ENCODE peak calls at places on chromosomes 2 and 18, in ten cellular contexts. U, J, Z, V, X, Y, A, Q, R and L are unnamed samples.

GRCh38 chr2:2189112-2189398 is 142.0 kb downstream of the MYT1L start:
- DNase-seq in U (no peak), J (no peak), Z (no peak), V (no peak), X (no peak), Y (no peak), A (no peak), Q (no peak), R (no peak), L (no peak)

GRCh38 chr2:219176818-219177593 is at the start of gene CNPPD1:
- DNase-seq in U (peak), J (peak), Z (peak), V (peak), X (peak), Y (peak), A (peak), Q (peak), R (peak), L (peak)

GRCh38 chr18:28690100-28690499 is 513.2 kb upstream of the CDH2 start:
- DNase-seq in U (no peak), J (no peak), Z (no peak), V (no peak), X (no peak), Y (no peak), A (no peak), Q (no peak), R (no peak), L (no peak)

GRCh38 chr2:151042938-151043337 is 218.7 kb downstream of the RBM43 start:
- DNase-seq in U (no peak), J (no peak), Z (no peak), V (no peak), X (no peak), Y (no peak), A (no peak), Q (no peak), R (no peak), L (no peak)

GRCh38 chr2:149487189-149487588 is 100.4 kb downstream of the MMADHC start:
- DNase-seq in U (no peak), J (no peak), Z (no peak), V (no peak), X (no peak), Y (no peak), A (no peak), Q (no peak), R (no peak), L (no peak)

GRCh38 chr2:30721668-30722647 is 85.3 kb downstream of the CAPN13 start:
- DNase-seq in U (peak), J (no peak), Z (peak), V (no peak), X (no peak), Y (no peak), A (no peak), Q (no peak), R (no peak), L (no peak)

GRCh38 chr2:16126141-16126968 is 186.0 kb downstream of the MYCN start:
- DNase-seq in U (peak), J (no peak), Z (no peak), V (no peak), X (no peak), Y (no peak), A (peak), Q (no peak), R (no peak), L (no peak)

GRCh38 chr2:19744456-19744855 is 157.3 kb downstream of the TTC32 start:
- DNase-seq in U (no peak), J (no peak), Z (no peak), V (no peak), X (no peak), Y (no peak), A (no peak), Q (no peak), R (no peak), L (no peak)

GRCh38 chr2:230008708-230009066 is 60.0 kb downstream of the SLC16A14 start:
- DNase-seq in U (no peak), J (no peak), Z (no peak), V (no peak), X (peak), Y (no peak), A (no peak), Q (no peak), R (no peak), L (no peak)

GRCh38 chr18:76131738-76132137 is 363.3 kb downstream of the ZNF516 start:
- DNase-seq in U (no peak), J (no peak), Z (no peak), V (no peak), X (no peak), Y (no peak), A (no peak), Q (no peak), R (no peak), L (no peak)

DNA sequence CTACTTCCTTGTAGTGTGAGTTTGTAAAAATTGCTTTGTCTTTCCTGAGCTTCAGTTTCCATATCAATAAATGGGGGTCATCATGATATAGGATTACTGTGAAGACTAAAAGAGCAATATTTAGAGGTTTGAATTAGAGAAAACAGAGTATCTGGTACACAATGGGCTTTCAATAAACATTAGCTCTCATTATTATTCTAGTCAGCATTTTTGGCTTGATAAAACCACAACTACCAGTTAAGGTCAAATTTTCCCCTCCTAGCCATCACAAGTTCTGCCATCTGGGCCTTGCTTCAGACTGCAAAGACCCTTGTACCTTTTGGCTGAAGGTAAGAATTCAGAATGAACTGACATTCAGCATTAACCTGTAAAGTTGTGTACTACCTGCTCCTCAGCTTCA is 52.5 kb upstream of the FRZB start:
- DNase-seq in U (no peak), J (no peak), Z (no peak), V (no peak), X (no peak), Y (no peak), A (no peak), Q (no peak), R (no peak), L (no peak)
- TF ChIP-seq CTCF in U (no peak), J (no peak), Z (no peak), V (no peak), X (no peak), Y (no peak), A (no peak), Q (no peak), R (no peak), L (no peak)

DNA sequence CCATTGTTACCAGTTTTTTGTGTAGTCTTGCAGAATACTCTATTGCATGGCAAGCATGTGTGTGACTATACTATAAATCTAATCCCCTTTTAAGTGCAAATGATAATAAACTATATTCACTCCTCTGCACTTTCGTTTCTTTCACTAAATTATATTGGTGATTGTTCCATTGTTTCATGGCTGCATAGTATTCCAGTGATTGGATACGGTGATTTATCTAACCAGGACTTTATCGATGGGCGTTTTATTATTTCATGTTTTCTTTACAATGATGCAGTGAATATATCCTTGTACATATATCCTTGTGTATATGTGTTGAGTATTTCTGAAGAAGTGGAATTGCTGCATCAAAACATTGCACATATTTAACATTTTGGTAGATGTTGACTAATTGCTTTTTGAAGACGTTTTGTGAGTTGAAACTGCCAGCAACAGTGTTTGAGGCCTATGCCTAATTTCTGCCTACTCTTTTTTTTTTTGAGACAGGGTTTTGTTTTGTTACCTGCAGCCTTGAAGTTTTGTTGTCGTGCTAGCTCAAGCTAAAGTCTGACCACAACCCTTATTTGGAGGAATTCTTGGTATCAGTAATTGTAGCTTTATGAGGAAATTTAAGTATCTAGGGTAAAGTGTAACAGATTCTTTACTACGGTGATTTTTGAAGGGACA is 2.7 kb downstream of the MIB1 start:
- DNase-seq in U (no peak), J (no peak), Z (no peak), V (no peak), X (no peak), Y (no peak), A (no peak), Q (no peak), R (no peak), L (no peak)
- H3K4me3 ChIP-seq in U (no peak), J (peak), Z (no peak), V (no peak), X (no peak), Y (peak), A (no peak), Q (peak), R (peak), L (no peak)

DNA sequence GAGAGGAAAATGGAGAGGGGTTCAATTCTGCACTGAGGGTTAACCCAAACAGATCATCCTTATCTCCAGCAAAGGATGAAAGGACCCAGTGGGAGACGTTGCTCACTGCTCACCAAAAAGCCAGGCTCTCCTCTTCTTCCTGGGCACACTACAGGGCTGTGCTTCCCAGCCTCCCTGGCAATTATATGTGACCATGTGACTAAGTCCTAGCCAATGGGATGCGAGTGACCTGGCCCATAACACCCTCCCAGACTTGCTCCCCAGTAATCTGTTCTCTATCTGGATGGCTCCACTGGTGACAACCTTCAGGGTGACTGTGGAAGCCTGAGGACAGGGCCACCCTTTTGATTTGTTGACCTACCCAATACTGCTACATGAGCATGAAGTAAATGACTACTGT is 10.9 kb upstream of the PRKCE start:
- DNase-seq in U (no peak), J (no peak), Z (no peak), V (no peak), X (no peak), Y (no peak), A (no peak), Q (no peak), R (no peak), L (no peak)
- TF ChIP-seq CTCF in U (no peak), J (no peak), Z (no peak), V (no peak), X (no peak), Y (no peak), A (no peak), Q (no peak), R (no peak), L (no peak)

GRCh38 chr2:222288590-222289279 is 10.1 kb downstream of the PAX3 start:
- DNase-seq in U (no peak), J (no peak), Z (no peak), V (no peak), X (no peak), Y (no peak), A (no peak), Q (no peak), R (no peak), L (no peak)
- H3K4me3 ChIP-seq in U (no peak), J (no peak), Z (no peak), V (no peak), X (no peak), Y (no peak), A (no peak), Q (no peak), R (no peak), L (no peak)

GRCh38 chr2:177484396-177484795 is 91.8 kb downstream of the AGPS start:
- DNase-seq in U (no peak), J (no peak), Z (no peak), V (no peak), X (no peak), Y (no peak), A (no peak), Q (no peak), R (no peak), L (no peak)

DNA sequence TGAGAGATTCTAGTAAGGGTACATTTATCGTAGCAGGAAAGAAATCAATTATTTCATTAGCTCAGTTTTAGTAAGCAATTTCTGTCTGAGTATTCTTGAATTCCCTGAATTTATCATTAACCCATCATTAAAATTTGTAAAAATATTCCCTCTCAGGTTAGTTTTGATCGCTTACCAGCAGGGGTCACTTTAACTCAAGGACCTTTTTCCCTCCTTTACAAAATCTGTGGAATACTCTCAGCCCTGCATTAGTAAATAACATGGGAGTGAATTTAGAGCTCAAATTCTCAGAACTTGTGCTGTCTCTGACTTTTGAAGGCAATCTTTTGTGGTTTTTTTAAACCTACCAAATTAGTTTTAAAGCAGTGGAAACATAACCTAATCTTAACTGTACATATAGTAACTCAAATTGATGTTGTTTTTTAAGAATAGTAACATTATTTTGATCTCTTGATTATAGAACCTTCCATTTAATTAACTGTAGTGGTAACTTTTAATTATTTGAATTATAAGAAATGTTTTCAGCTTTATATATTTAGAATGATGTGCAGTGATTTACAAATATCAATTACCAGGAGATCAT is 97.2 kb downstream of the AGPS start:
- DNase-seq in U (no peak), J (no peak), Z (no peak), V (no peak), X (peak), Y (peak), A (peak), Q (no peak), R (no peak), L (no peak)
- TF ChIP-seq CTCF in U (peak), J (no peak), Z (peak), V (peak), X (peak), Y (peak), A (peak), Q (peak), R (peak), L (no peak)

GRCh38 chr2:74503506-74504475 is 3.7 kb downstream of the PCGF1 start:
- DNase-seq in U (no peak), J (no peak), Z (no peak), V (peak), X (no peak), Y (no peak), A (no peak), Q (no peak), R (no peak), L (no peak)
- H3K4me3 ChIP-seq in U (peak), J (peak), Z (no peak), V (peak), X (peak), Y (peak), A (no peak), Q (peak), R (peak), L (peak)

GRCh38 chr2:23091900-23092299 is 293.1 kb upstream of the KLHL29 start:
- DNase-seq in U (no peak), J (no peak), Z (no peak), V (no peak), X (no peak), Y (no peak), A (no peak), Q (no peak), R (no peak), L (no peak)
- TF ChIP-seq CTCF in U (no peak), J (no peak), Z (no peak), V (no peak), X (no peak), Y (no peak), A (no peak), Q (no peak), R (no peak), L (no peak)

GRCh38 chr2:33848486-33848885 is 249.4 kb upstream of the FAM98A start:
- DNase-seq in U (no peak), J (no peak), Z (no peak), V (no peak), X (peak), Y (no peak), A (no peak), Q (no peak), R (no peak), L (no peak)
- H3K4me3 ChIP-seq in U (no peak), J (no peak), Z (no peak), V (no peak), X (no peak), Y (no peak), A (no peak), Q (no peak), R (no peak), L (no peak)